ENCODE peak calls at places on chromosomes 1 and 21, in ten cellular contexts. One of them, this sample, is unnamed.

GRCh38 chr1:43363283-43363934 is 4.4 kb downstream of the ELOVL1 start:
- DNase-seq in non-pigmented ciliary epithelial cell: no peak
- DNase-seq in left colon: no peak
- DNase-seq in lower leg skin: no peak
- DNase-seq in psoas muscle: no peak
- DNase-seq in HCT116: no peak
- DNase-seq in AG09309: no peak
- DNase-seq in HT1080: peak
- DNase-seq in LoVo: no peak
- DNase-seq in NCI-H510A treated with DMSO at 0.1 percent for 48 hours: no peak
- DNase-seq in this sample: no peak

GRCh38 chr21:31349208-31349607 is 5.1 kb upstream of the TIAM1 start:
- DNase-seq in AG09309: no peak
- DNase-seq in psoas muscle: no peak
- DNase-seq in HCT116: no peak
- DNase-seq in NCI-H510A treated with DMSO at 0.1 percent for 48 hours: no peak
- DNase-seq in LoVo: no peak
- DNase-seq in left colon: no peak
- DNase-seq in lower leg skin: no peak
- DNase-seq in HT1080: no peak
- DNase-seq in non-pigmented ciliary epithelial cell: no peak
- DNase-seq in this sample: no peak

GRCh38 chr1:209899948-209900347 is 38.1 kb upstream of the SYT14 start:
- DNase-seq in left colon: no peak
- DNase-seq in NCI-H510A treated with DMSO at 0.1 percent for 48 hours: no peak
- DNase-seq in non-pigmented ciliary epithelial cell: no peak
- DNase-seq in lower leg skin: no peak
- DNase-seq in HCT116: peak
- DNase-seq in psoas muscle: no peak
- DNase-seq in AG09309: no peak
- DNase-seq in HT1080: peak
- DNase-seq in LoVo: no peak
- DNase-seq in this sample: no peak

GRCh38 chr1:81327743-81328142 is 473.0 kb upstream of the ADGRL2 start:
- DNase-seq in LoVo: no peak
- DNase-seq in non-pigmented ciliary epithelial cell: no peak
- DNase-seq in lower leg skin: no peak
- DNase-seq in HT1080: no peak
- DNase-seq in left colon: no peak
- DNase-seq in HCT116: no peak
- DNase-seq in psoas muscle: no peak
- DNase-seq in NCI-H510A treated with DMSO at 0.1 percent for 48 hours: no peak
- DNase-seq in AG09309: no peak
- DNase-seq in this sample: no peak

GRCh38 chr1:101181930-101182329 is 54.9 kb upstream of the S1PR1 start:
- DNase-seq in LoVo: no peak
- DNase-seq in left colon: no peak
- DNase-seq in NCI-H510A treated with DMSO at 0.1 percent for 48 hours: no peak
- DNase-seq in lower leg skin: no peak
- DNase-seq in HCT116: no peak
- DNase-seq in non-pigmented ciliary epithelial cell: peak
- DNase-seq in AG09309: no peak
- DNase-seq in HT1080: no peak
- DNase-seq in psoas muscle: no peak
- DNase-seq in this sample: no peak

GRCh38 chr1:21764615-21765423 is 18.1 kb downstream of the USP48 start:
- DNase-seq in HCT116: no peak
- DNase-seq in LoVo: peak
- DNase-seq in AG09309: peak
- DNase-seq in lower leg skin: peak
- DNase-seq in psoas muscle: peak
- DNase-seq in NCI-H510A treated with DMSO at 0.1 percent for 48 hours: peak
- DNase-seq in HT1080: peak
- DNase-seq in left colon: no peak
- DNase-seq in non-pigmented ciliary epithelial cell: no peak
- DNase-seq in this sample: peak

GRCh38 chr1:75521658-75522057 is 89.3 kb downstream of the SLC44A5 start:
- DNase-seq in psoas muscle: no peak
- DNase-seq in NCI-H510A treated with DMSO at 0.1 percent for 48 hours: no peak
- DNase-seq in HCT116: no peak
- DNase-seq in AG09309: no peak
- DNase-seq in LoVo: no peak
- DNase-seq in left colon: no peak
- DNase-seq in HT1080: no peak
- DNase-seq in lower leg skin: no peak
- DNase-seq in non-pigmented ciliary epithelial cell: no peak
- DNase-seq in this sample: no peak

GRCh38 chr1:33237579-33237978 is 18.7 kb upstream of the ZNF362 start:
- DNase-seq in HCT116: no peak
- DNase-seq in non-pigmented ciliary epithelial cell: no peak
- DNase-seq in HT1080: peak
- DNase-seq in AG09309: no peak
- DNase-seq in left colon: no peak
- DNase-seq in NCI-H510A treated with DMSO at 0.1 percent for 48 hours: no peak
- DNase-seq in lower leg skin: no peak
- DNase-seq in LoVo: no peak
- DNase-seq in psoas muscle: no peak
- DNase-seq in this sample: no peak

GRCh38 chr1:177410179-177410766 is 239.5 kb downstream of the BRINP2 start:
- DNase-seq in AG09309: no peak
- DNase-seq in left colon: no peak
- DNase-seq in HCT116: no peak
- DNase-seq in NCI-H510A treated with DMSO at 0.1 percent for 48 hours: no peak
- DNase-seq in HT1080: no peak
- DNase-seq in psoas muscle: no peak
- DNase-seq in lower leg skin: no peak
- DNase-seq in non-pigmented ciliary epithelial cell: no peak
- DNase-seq in LoVo: no peak
- DNase-seq in this sample: no peak

GRCh38 chr1:235893840-235894239 is 27.1 kb upstream of the LYST start:
- DNase-seq in HT1080: no peak
- DNase-seq in HCT116: no peak
- DNase-seq in non-pigmented ciliary epithelial cell: no peak
- DNase-seq in NCI-H510A treated with DMSO at 0.1 percent for 48 hours: no peak
- DNase-seq in lower leg skin: no peak
- DNase-seq in LoVo: peak
- DNase-seq in left colon: no peak
- DNase-seq in psoas muscle: no peak
- DNase-seq in AG09309: no peak
- DNase-seq in this sample: no peak

GRCh38 chr1:4284976-4285375 is 369.4 kb upstream of the AJAP1 start:
- DNase-seq in NCI-H510A treated with DMSO at 0.1 percent for 48 hours: no peak
- DNase-seq in HT1080: no peak
- DNase-seq in lower leg skin: no peak
- DNase-seq in left colon: no peak
- DNase-seq in HCT116: no peak
- DNase-seq in LoVo: no peak
- DNase-seq in non-pigmented ciliary epithelial cell: no peak
- DNase-seq in psoas muscle: no peak
- DNase-seq in AG09309: no peak
- DNase-seq in this sample: no peak

GRCh38 chr21:34871026-34871908 is 177.8 kb downstream of the RUNX1 start:
- DNase-seq in left colon: no peak
- DNase-seq in AG09309: no peak
- DNase-seq in HT1080: no peak
- DNase-seq in LoVo: no peak
- DNase-seq in HCT116: no peak
- DNase-seq in NCI-H510A treated with DMSO at 0.1 percent for 48 hours: no peak
- DNase-seq in non-pigmented ciliary epithelial cell: no peak
- DNase-seq in psoas muscle: no peak
- DNase-seq in lower leg skin: no peak
- DNase-seq in this sample: no peak

GRCh38 chr1:179095377-179095776 is 13.5 kb downstream of the TOR3A start:
- DNase-seq in left colon: no peak
- DNase-seq in non-pigmented ciliary epithelial cell: no peak
- DNase-seq in AG09309: no peak
- DNase-seq in LoVo: no peak
- DNase-seq in lower leg skin: no peak
- DNase-seq in HT1080: no peak
- DNase-seq in NCI-H510A treated with DMSO at 0.1 percent for 48 hours: no peak
- DNase-seq in psoas muscle: no peak
- DNase-seq in HCT116: no peak
- DNase-seq in this sample: no peak

GRCh38 chr1:67159233-67159632 is 7.0 kb upstream of the IL23R start:
- DNase-seq in psoas muscle: no peak
- DNase-seq in lower leg skin: no peak
- DNase-seq in left colon: no peak
- DNase-seq in NCI-H510A treated with DMSO at 0.1 percent for 48 hours: no peak
- DNase-seq in non-pigmented ciliary epithelial cell: no peak
- DNase-seq in HT1080: peak
- DNase-seq in AG09309: no peak
- DNase-seq in HCT116: no peak
- DNase-seq in LoVo: no peak
- DNase-seq in this sample: no peak

This sample was measured in skeletal muscle cell.